ENCODE peak calls at places on chromosomes 11 and 22, in five cellular contexts. M is IMR-90, Z is Peyer's patch, I is left ventricle myocardium inferior, C is body of pancreas. E is an unnamed sample. For H3K9me3, the result is how much of the 10 kb centered on the place peaks cover.

GRCh38 chr11:8899119-8899753 is 11.8 kb upstream of the AKIP1 start:
- DNase-seq in M (no peak), Z (no peak), I (no peak), C (no peak), E (no peak)

GRCh38 chr11:47616726-47617416 is 22.7 kb upstream of the C1QTNF4 start:
- DNase-seq in M (peak), Z (no peak), I (no peak), C (peak), E (no peak)

GRCh38 chr11:18773681-18774080 is 17.9 kb downstream of the PTPN5 start:
- DNase-seq in M (no peak), Z (no peak), I (no peak), C (no peak), E (no peak)

GRCh38 chr11:76148941-76149613 is 57.2 kb downstream of the WNT11 start:
- DNase-seq in M (no peak), Z (peak), I (no peak), C (no peak), E (no peak)

GRCh38 chr11:59669611-59670009 is 773 bp upstream of the PATL1 start:
- DNase-seq in M (peak), Z (no peak), I (peak), C (no peak), E (no peak)

GRCh38 chr22:44381761-44382454 is 69.2 kb upstream of the SHISAL1 start:
- DNase-seq in M (no peak), Z (peak), I (no peak), C (no peak), E (no peak)

GRCh38 chr11:66420671-66421476 is at the start of gene NPAS4:
- DNase-seq in M (no peak), Z (no peak), I (no peak), C (peak), E (no peak)

GRCh38 chr11:44658451-44658850 is 68.3 kb upstream of the TSPAN18 start:
- DNase-seq in M (peak), Z (no peak), I (no peak), C (no peak), E (no peak)

GRCh38 chr22:27124336-27125023 is 467.1 kb downstream of the MIAT start:
- DNase-seq in M (no peak), Z (no peak), I (peak), C (no peak), E (no peak)

GRCh38 chr22:31754813-31755212 is 994 bp downstream of the DEPDC5 start:
- DNase-seq in M (no peak), Z (no peak), I (no peak), C (no peak), E (no peak)

GRCh38 chr22:29337631-29338284 is 22.3 kb upstream of the RASL10A start:
- DNase-seq in M (no peak), Z (no peak), I (no peak), C (no peak), E (no peak)
- H3K27ac ChIP-seq in M (no peak), Z (no peak), I (peak), C (no peak), E (no peak)

GRCh38 chr11:70138403-70138802 is 60.3 kb downstream of the ANO1 start:
- DNase-seq in M (no peak), Z (no peak), I (no peak), C (no peak), E (no peak)
- TF ChIP-seq CTCF in M (no peak), Z (no peak), I (no peak), C (no peak), E (no peak)

GRCh38 chr11:99208813-99209212 is 188.1 kb downstream of the CNTN5 start:
- DNase-seq in M (no peak), Z (no peak), I (no peak), C (no peak), E (no peak)
- H3K9me3 ChIP-seq in M (under half), Z (under half), I (under half), C (under half), E (under half)

GRCh38 chr11:131389582-131389981 is 19.2 kb downstream of the NTM start:
- DNase-seq in M (no peak), Z (no peak), I (no peak), C (no peak), E (no peak)
- H3K27ac ChIP-seq in M (no peak), Z (no peak), I (no peak), C (no peak), E (no peak)

GRCh38 chr11:64850979-64851567 is 6.6 kb upstream of the CDC42BPG start:
- DNase-seq in M (no peak), Z (no peak), I (no peak), C (no peak), E (no peak)

GRCh38 chr11:64846998-64847666 is 2.7 kb upstream of the CDC42BPG start:
- DNase-seq in M (peak), Z (peak), I (peak), C (peak), E (peak)

GRCh38 chr11:64849600-64850356 is 5.3 kb upstream of the CDC42BPG start:
- DNase-seq in M (no peak), Z (no peak), I (peak), C (no peak), E (no peak)

GRCh38 chr11:64848214-64848778 is 3.8 kb upstream of the CDC42BPG start:
- DNase-seq in M (no peak), Z (peak), I (no peak), C (no peak), E (no peak)

GRCh38 chr11:64848779-64849599 is 4.5 kb upstream of the CDC42BPG start:
- DNase-seq in M (no peak), Z (peak), I (no peak), C (peak), E (no peak)
- TF ChIP-seq CTCF in M (no peak), Z (peak), I (no peak), C (peak), E (no peak)

DNA sequence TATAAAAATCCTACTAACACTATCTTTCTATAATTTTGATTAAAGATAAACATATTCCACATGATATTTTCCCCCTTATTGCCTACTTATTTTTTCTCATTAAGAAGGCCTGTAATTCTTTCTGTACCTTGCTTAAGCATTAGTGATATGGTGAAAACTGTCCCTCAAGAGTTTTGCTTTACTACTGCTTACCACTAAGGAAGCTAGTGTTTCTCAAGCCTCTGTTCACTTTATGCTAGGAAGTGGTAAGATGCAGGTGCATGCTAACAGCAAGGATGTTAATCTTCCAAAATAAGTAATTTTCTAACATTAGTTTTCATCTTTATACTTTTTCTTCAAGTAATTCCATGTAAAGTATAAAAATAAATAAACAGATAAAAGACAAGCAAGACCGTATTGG is 731.2 kb upstream of the CNTN5 start:
- DNase-seq in M (no peak), Z (no peak), I (no peak), C (no peak), E (no peak)
- H3K9me3 ChIP-seq in M (under half), Z (under half), I (under half), C (under half), E (under half)

GRCh38 chr22:20508815-20509271 is 1.4 kb downstream of the MED15 start:
- DNase-seq in M (no peak), Z (no peak), I (no peak), C (no peak), E (no peak)

GRCh38 chr22:20509344-20510047 is 2.1 kb downstream of the MED15 start:
- DNase-seq in M (peak), Z (peak), I (peak), C (peak), E (peak)

GRCh38 chr22:20503816-20504215 is 3.6 kb upstream of the MED15 start:
- DNase-seq in M (no peak), Z (no peak), I (no peak), C (no peak), E (no peak)

GRCh38 chr22:20507253-20508066 is at the start of gene MED15:
- DNase-seq in M (peak), Z (peak), I (peak), C (peak), E (peak)

GRCh38 chr22:20506543-20507252 is 712 bp upstream of the MED15 start:
- DNase-seq in M (no peak), Z (no peak), I (no peak), C (no peak), E (no peak)
- H3K27ac ChIP-seq in M (peak), Z (peak), I (peak), C (peak), E (no peak)

E was measured in CD4-positive, alpha-beta T cell.